ENCODE peak calls at places on chromosome 11, in four cellular contexts. U, K, H and O are unnamed samples.

GRCh38 chr11:91857194-91857593 is 367.4 kb upstream of the FAT3 start:
- DNase-seq in K (peak), U (no peak), H (no peak), O (no peak)

GRCh38 chr11:76824083-76824939 is 36.4 kb upstream of the ACER3 start:
- DNase-seq in K (peak), U (peak), H (no peak), O (no peak)

GRCh38 chr11:47289856-47290255 is 19.9 kb downstream of the MADD start:
- DNase-seq in U (no peak), H (no peak), K (no peak), O (no peak)

GRCh38 chr11:3227568-3228444 is 4.4 kb downstream of the MRGPRE start:
- DNase-seq in U (no peak), H (no peak), K (no peak), O (peak)

GRCh38 chr11:104365676-104366075 is 201.7 kb upstream of the PDGFD start:
- DNase-seq in H (no peak), K (no peak), U (no peak), O (no peak)

GRCh38 chr11:8070417-8071101 is 10.5 kb upstream of the TUB start:
- DNase-seq in U (peak), K (peak), H (peak), O (no peak)

GRCh38 chr11:35005156-35005780 is 88.8 kb downstream of the PDHX start:
- DNase-seq in H (no peak), K (no peak), U (no peak), O (no peak)

GRCh38 chr11:119095066-119095880 is 6.4 kb downstream of the DPAGT1 start:
- DNase-seq in U (peak), H (peak), K (peak), O (peak)

GRCh38 chr11:63892233-63892632 is 24.7 kb downstream of the RCOR2 start:
- DNase-seq in U (peak), H (no peak), K (peak), O (no peak)

GRCh38 chr11:77619576-77620198 is 17.9 kb downstream of the CLNS1A start:
- DNase-seq in U (peak), H (peak), K (peak), O (no peak)

GRCh38 chr11:112613051-112613972 is 347.9 kb upstream of the NCAM1 start:
- DNase-seq in U (peak), K (peak), H (no peak), O (no peak)

GRCh38 chr11:10325398-10326079 is 20.7 kb downstream of the ADM start:
- DNase-seq in U (peak), H (peak), K (peak), O (no peak)

GRCh38 chr11:96161271-96162089 is 181.5 kb downstream of the MAML2 start:
- DNase-seq in U (peak), H (no peak), K (peak), O (no peak)